ENCODE peak calls at places on chromosomes 7 and 10, in seven cellular contexts. S is endothelial cell; U is CD4-positive, alpha-beta T cell; W is mesothelial cell of epicardium; R is spleen; G is K562; A is CD8-positive, alpha-beta T cell. Q is an unnamed sample.

GRCh38 chr7:3922175-3922635 is 621.2 kb downstream of the SDK1 start:
- DNase-seq in S (peak; percentile 7), U (no peak), W (no peak), R (no peak), G (peak; percentile 37), A (no peak), Q (no peak)

GRCh38 chr10:71807557-71808510 is 34.5 kb upstream of the VSIR start:
- DNase-seq in S (no peak), U (no peak), W (no peak), R (peak; percentile 71), G (no peak), A (no peak), Q (no peak)

GRCh38 chr10:47379901-47380300 is 4.2 kb downstream of the ZNF488 start:
- DNase-seq in S (peak; percentile 1), U (no peak), W (peak; percentile 22), R (no peak), G (no peak), A (no peak), Q (no peak)

GRCh38 chr10:102269017-102269416 is 23.7 kb downstream of the GBF1 start:
- DNase-seq in S (no peak), U (no peak), W (no peak), R (no peak), G (no peak), A (no peak), Q (no peak)

GRCh38 chr10:131310904-131311660 is 439 bp downstream of the TCERG1L start:
- DNase-seq in S (no peak), U (no peak), W (no peak), R (peak; percentile 74), G (no peak), A (no peak), Q (no peak)

GRCh38 chr10:103854687-103855423 is 521 bp downstream of the SH3PXD2A start:
- DNase-seq in S (peak; percentile 47), U (no peak), W (peak; percentile 55), R (peak; percentile 83), G (no peak), A (no peak), Q (peak; percentile 51)

GRCh38 chr7:108083980-108084379 is 46.2 kb downstream of the LAMB4 start:
- DNase-seq in S (no peak), U (no peak), W (no peak), R (no peak), G (peak; percentile 55), A (no peak), Q (no peak)

GRCh38 chr7:32785365-32785764 is 106.2 kb downstream of the KBTBD2 start:
- DNase-seq in S (no peak), U (no peak), W (no peak), R (no peak), G (peak; percentile 11), A (no peak), Q (no peak)

GRCh38 chr10:61964949-61965693 is 63.6 kb downstream of the ARID5B start:
- DNase-seq in S (no peak), U (no peak), W (no peak), R (no peak), G (no peak), A (no peak), Q (no peak)

GRCh38 chr7:100726998-100727761 is 6.2 kb upstream of the ZAN start:
- DNase-seq in S (no peak), U (no peak), W (no peak), R (no peak), G (no peak), A (no peak), Q (no peak)

GRCh38 chr7:35792472-35793224 is 8.2 kb upstream of the SEPTIN7 start:
- DNase-seq in S (peak; percentile 19), U (no peak), W (no peak), R (no peak), G (no peak), A (no peak), Q (no peak)

GRCh38 chr10:18436902-18437301 is 214.5 kb downstream of the NSUN6 start:
- DNase-seq in S (no peak), U (no peak), W (no peak), R (no peak), G (no peak), A (no peak), Q (no peak)

GRCh38 chr7:43516581-43517342 is 66.1 kb upstream of the STK17A start:
- DNase-seq in S (no peak), U (no peak), W (no peak), R (no peak), G (no peak), A (no peak), Q (no peak)

GRCh38 chr7:111381590-111381989 is 180.7 kb downstream of the IMMP2L start:
- DNase-seq in S (no peak), U (no peak), W (no peak), R (no peak), G (no peak), A (no peak), Q (no peak)

GRCh38 chr10:11639861-11640764 is 28.7 kb upstream of the USP6NL start:
- DNase-seq in S (no peak), U (no peak), W (no peak), R (peak; percentile 46), G (peak; percentile 65), A (no peak), Q (no peak)

GRCh38 chr10:14605231-14605925 is 169.3 kb downstream of the FAM107B start:
- DNase-seq in S (no peak), U (no peak), W (no peak), R (no peak), G (no peak), A (no peak), Q (peak; percentile 65)

GRCh38 chr10:99791831-99792230 is 9.4 kb downstream of the ABCC2 start:
- DNase-seq in S (no peak), U (no peak), W (no peak), R (no peak), G (no peak), A (no peak), Q (no peak)

GRCh38 chr10:99787303-99787702 is 4.9 kb downstream of the ABCC2 start:
- DNase-seq in S (no peak), U (no peak), W (no peak), R (no peak), G (no peak), A (no peak), Q (no peak)

GRCh38 chr10:99787782-99788181 is 5.3 kb downstream of the ABCC2 start:
- DNase-seq in S (no peak), U (no peak), W (no peak), R (no peak), G (no peak), A (no peak), Q (no peak)

GRCh38 chr10:99785646-99786045 is 3.2 kb downstream of the ABCC2 start:
- DNase-seq in S (no peak), U (no peak), W (no peak), R (no peak), G (no peak), A (no peak), Q (no peak)

GRCh38 chr10:99788598-99789259 is 6.3 kb downstream of the ABCC2 start:
- DNase-seq in S (no peak), U (no peak), W (no peak), R (no peak), G (no peak), A (no peak), Q (no peak)
- TF ChIP-seq CTCF in S (no peak), U (no peak), W (no peak), R (no peak), G (no peak), A (no peak), Q (no peak)

DNA sequence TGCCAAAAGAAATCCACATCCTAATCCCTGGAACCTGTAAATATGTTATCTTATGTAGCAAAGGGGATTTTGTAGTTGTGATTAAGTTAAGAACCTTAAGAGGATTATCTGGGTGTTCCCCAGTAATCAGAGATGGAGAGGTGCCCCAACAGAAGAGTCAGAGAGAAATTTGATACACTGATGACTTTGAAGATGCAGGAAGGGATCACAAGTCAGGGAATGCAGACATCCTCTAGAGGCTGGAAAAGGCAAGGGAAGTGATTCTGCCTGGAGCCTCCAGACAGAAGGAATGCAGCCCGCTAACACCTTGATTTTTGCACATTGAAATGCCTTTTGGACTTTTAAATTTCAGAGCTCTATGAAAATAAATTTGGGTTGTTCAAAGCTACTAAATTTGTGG is 531.7 kb downstream of the DNAJB9 start:
- DNase-seq in S (no peak), U (no peak), W (no peak), R (no peak), G (no peak), A (no peak), Q (no peak)
- TF ChIP-seq CTCF in S (no peak), U (no peak), W (no peak), R (no peak), G (no peak), A (no peak), Q (no peak)

DNA sequence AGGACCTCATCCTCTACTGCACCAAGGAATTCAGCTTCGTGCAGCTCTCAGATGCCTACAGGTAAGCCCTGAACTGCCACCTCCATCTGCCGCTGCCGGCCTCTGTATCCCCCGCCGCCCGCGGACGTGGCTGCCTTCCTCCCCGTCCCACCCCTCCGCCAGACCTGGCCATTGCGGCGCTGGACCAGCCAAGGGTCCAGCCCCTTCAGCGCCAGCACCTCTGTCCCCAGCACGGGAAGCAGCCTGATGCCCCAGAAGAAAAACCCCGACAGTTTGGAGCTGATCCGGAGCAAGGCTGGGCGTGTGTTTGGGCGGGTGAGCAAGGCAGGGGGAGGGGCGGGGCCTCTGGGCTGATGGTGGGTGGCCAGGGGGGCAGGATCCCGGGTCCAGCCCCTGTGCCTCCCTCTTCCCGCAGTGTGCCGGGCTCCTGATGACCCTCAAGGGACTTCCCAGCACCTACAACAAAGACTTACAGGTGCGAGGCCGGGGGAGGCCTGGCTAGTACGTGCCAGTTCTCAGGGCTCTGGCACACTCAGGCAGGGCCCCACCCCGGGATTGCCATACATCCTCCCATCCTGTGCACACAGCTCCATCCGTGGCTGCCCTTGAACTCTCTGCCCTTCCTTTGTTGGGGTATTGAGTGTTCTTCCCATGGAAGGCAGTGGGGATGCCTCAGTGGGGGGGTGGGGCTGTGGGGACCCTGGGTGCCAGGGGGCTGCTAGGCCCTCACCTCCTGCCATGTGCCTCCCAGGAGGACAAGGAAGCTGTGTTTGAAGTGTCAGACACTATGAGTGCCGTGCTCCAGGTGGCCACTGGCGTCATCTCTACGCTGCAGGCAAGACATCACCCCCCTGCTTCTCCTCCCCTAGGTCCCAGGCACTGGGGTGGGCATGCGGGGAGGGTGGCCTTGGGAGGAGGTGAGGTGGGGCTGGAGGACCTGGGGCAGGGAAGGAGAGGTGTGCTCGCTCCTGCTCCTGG is 13.5 kb downstream of the ASL start:
- DNase-seq in S (no peak), U (no peak), W (no peak), R (no peak), G (no peak), A (no peak), Q (no peak)
- TF ChIP-seq CTCF in S (no peak), U (no peak), W (no peak), R (no peak), G (no peak), A (no peak), Q (no peak)

DNA sequence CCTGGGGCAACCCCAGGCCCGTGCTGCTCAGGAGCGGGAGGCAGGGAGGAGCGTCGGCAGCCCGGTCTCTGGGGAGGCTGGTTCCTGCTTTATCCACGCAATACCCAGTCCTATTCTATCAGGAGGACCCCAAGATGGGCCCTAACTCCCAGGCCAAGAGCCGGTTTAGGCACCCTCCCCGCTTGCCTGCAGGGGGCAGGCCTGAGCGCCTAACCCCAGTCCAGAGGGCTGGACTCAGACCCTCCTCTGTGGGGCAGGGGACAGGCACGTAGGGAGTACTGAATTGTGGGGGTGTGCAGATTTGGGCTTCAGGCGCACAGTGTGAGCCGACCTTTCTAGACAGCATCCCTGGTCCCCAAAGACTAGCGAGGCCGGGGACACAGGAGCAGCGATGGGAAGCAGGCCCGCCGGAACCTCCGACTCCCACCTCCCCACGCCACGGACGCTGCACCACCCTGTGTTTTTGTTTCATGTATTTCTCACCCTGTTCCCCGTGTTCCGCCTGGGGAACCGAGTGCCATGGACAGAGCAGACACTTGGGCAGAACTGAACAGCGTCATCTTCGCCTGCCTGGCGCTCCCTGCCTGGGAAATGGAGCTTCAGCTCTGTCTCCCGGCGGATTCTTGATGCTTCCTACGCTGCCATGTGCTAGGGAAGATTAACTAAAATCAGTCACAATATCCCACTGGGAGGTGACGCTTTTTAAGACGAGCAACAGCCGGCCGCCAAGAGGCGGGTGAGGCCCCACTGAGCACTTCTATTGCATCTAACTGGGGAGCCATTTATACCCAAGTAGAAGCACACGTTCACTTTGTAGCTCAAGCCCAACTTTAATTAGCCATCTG is 5.3 kb downstream of the NUDT1 start:
- DNase-seq in S (peak; percentile 79), U (no peak), W (no peak), R (no peak), G (peak; percentile 78), A (no peak), Q (peak; percentile 68)
- TF ChIP-seq CTCF in S (peak; percentile 79), U (peak; percentile 29), W (peak; percentile 64), R (peak; percentile 57), G (peak; percentile 72), A (peak; percentile 41), Q (peak; percentile 83)